ENCODE peak calls at places on chromosomes 13 and 19, in six cellular contexts. M is Peyer's patch, U is transverse colon, X is stomach, C is gastrocnemius medialis, V is suprapubic skin. T is an unnamed sample.

GRCh38 chr19:35869327-35870123 is 1.2 kb downstream of the APLP1 start:
- DNase-seq in M (peak), U (peak), X (peak), C (no peak), V (no peak), T (peak)

GRCh38 chr13:45411631-45412030 is 6.5 kb downstream of the SLC25A30 start:
- DNase-seq in M (no peak), U (no peak), X (no peak), C (no peak), V (no peak), T (no peak)

GRCh38 chr13:28659611-28659970 is 661 bp downstream of the POMP start:
- DNase-seq in M (no peak), U (no peak), X (no peak), C (no peak), V (no peak), T (no peak)

GRCh38 chr19:34985249-34986022 is 14.7 kb upstream of the GRAMD1A start:
- DNase-seq in M (peak), U (no peak), X (peak), C (peak), V (no peak), T (peak)

GRCh38 chr13:29162638-29163037 is 342.5 kb downstream of the MTUS2 start:
- DNase-seq in M (no peak), U (no peak), X (no peak), C (no peak), V (no peak), T (no peak)

GRCh38 chr13:51643882-51644281 is 59.6 kb downstream of the WDFY2 start:
- DNase-seq in M (no peak), U (no peak), X (no peak), C (no peak), V (no peak), T (no peak)

GRCh38 chr13:111005364-111005763 is 90.5 kb upstream of the ANKRD10 start:
- DNase-seq in M (no peak), U (no peak), X (no peak), C (no peak), V (no peak), T (no peak)

GRCh38 chr19:46718934-46719551 is 2.1 kb upstream of the PRKD2 start:
- DNase-seq in M (peak), U (no peak), X (no peak), C (no peak), V (no peak), T (no peak)

GRCh38 chr19:37845932-37846331 is 60.5 kb downstream of the WDR87 start:
- DNase-seq in M (no peak), U (no peak), X (no peak), C (no peak), V (no peak), T (no peak)

GRCh38 chr13:24672141-24673132 is 7.8 kb upstream of the ATP12A start:
- DNase-seq in M (no peak), U (no peak), X (no peak), C (no peak), V (no peak), T (no peak)

GRCh38 chr13:103539265-103539664 is 473.0 kb upstream of the SLC10A2 start:
- DNase-seq in M (no peak), U (no peak), X (no peak), C (no peak), V (no peak), T (peak)

GRCh38 chr13:66969291-66969690 is 260.8 kb downstream of the PCDH9 start:
- DNase-seq in M (no peak), U (no peak), X (no peak), C (no peak), V (no peak), T (no peak)

GRCh38 chr13:38902551-38902950 is 88.1 kb downstream of the STOML3 start:
- DNase-seq in M (no peak), U (no peak), X (no peak), C (no peak), V (no peak), T (no peak)

GRCh38 chr13:53023246-53023645 is 5.4 kb upstream of the OLFM4 start:
- DNase-seq in M (no peak), U (no peak), X (no peak), C (no peak), V (no peak), T (no peak)

GRCh38 chr19:39533003-39533512 is 406 bp upstream of the EID2B start:
- DNase-seq in M (no peak), U (no peak), X (no peak), C (no peak), V (no peak), T (no peak)

GRCh38 chr13:21326155-21327030 is 132.7 kb downstream of the ZDHHC20 start:
- DNase-seq in M (peak), U (peak), X (peak), C (no peak), V (no peak), T (no peak)

GRCh38 chr13:21458816-21459701 is at the start of gene ZDHHC20:
- DNase-seq in M (peak), U (peak), X (peak), C (peak), V (peak), T (peak)

GRCh38 chr13:91358384-91358776 is 10.9 kb downstream of the MIR17HG start:
- DNase-seq in M (no peak), U (no peak), X (peak), C (no peak), V (no peak), T (no peak)

GRCh38 chr13:111202745-111203144 is 87.6 kb downstream of the ARHGEF7 start:
- DNase-seq in M (peak), U (no peak), X (no peak), C (no peak), V (no peak), T (peak)

GRCh38 chr19:4575978-4576933 is 16.8 kb upstream of the SEMA6B start:
- DNase-seq in M (peak), U (peak), X (peak), C (peak), V (no peak), T (peak)

GRCh38 chr13:33326246-33326645 is 40.7 kb upstream of the STARD13 start:
- DNase-seq in M (no peak), U (no peak), X (no peak), C (no peak), V (no peak), T (no peak)

GRCh38 chr19:33392341-33393285 is 19.1 kb downstream of the CEBPG start:
- DNase-seq in M (no peak), U (peak), X (peak), C (no peak), V (no peak), T (no peak)

GRCh38 chr13:21336609-21337008 is 122.5 kb downstream of the ZDHHC20 start:
- DNase-seq in M (no peak), U (no peak), X (no peak), C (no peak), V (no peak), T (no peak)

GRCh38 chr19:35027851-35028599 is 2.2 kb upstream of the SCN1B start:
- DNase-seq in M (no peak), U (no peak), X (no peak), C (peak), V (no peak), T (no peak)

GRCh38 chr19:48511800-48512503 is at the start of gene LMTK3:
- DNase-seq in M (peak), U (peak), X (no peak), C (no peak), V (no peak), T (no peak)

GRCh38 chr19:18989316-18989715 is 44.0 kb downstream of the SUGP2 start:
- DNase-seq in M (no peak), U (no peak), X (no peak), C (no peak), V (no peak), T (no peak)

GRCh38 chr19:18991468-18991867 is 41.8 kb downstream of the SUGP2 start:
- DNase-seq in M (no peak), U (no peak), X (no peak), C (no peak), V (no peak), T (no peak)

GRCh38 chr19:18991050-18991449 is 42.3 kb downstream of the SUGP2 start:
- DNase-seq in M (no peak), U (no peak), X (no peak), C (no peak), V (no peak), T (no peak)

GRCh38 chr19:18992696-18993095 is 40.6 kb downstream of the SUGP2 start:
- DNase-seq in M (no peak), U (no peak), X (no peak), C (no peak), V (no peak), T (no peak)

DNA sequence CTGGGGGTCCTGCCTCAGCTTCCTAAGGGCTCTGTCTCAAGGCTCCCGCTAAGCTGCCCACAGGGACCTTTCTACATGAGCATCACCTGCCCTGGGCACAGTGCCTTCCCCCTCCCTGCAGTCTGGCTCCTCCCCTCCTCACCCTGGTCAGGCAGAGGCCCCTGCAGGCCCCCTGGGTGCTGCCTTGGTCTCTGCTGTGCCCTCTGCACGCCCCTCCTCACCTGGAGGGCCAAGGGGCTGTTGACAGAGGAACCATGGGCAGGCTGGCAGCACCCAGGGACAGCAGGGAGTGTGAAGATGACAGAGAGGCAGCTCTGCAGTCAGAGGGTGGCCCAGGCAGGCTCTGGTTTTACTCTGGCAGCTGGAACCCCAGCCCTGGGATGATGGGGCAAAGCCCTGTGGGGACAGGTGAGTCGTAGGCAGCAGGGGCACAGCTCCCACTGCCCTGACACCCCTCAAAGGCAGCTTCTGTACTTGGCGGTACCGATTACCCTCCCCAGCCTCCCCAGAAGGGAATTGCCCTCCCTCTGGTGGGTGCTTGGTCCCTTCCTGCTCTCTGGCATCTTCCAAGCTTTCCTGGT is 43.1 kb downstream of the SUGP2 start:
- DNase-seq in M (no peak), U (no peak), X (no peak), C (no peak), V (no peak), T (no peak)
- TF ChIP-seq POLR2A in M (no peak), U (no peak), X (no peak), C (no peak), V (no peak), T (no peak)

GRCh38 chr13:112980441-112980840 is 11.4 kb downstream of the MCF2L start:
- DNase-seq in M (no peak), U (no peak), X (no peak), C (no peak), V (no peak), T (no peak)
- H3K4me3 ChIP-seq in M (no peak), U (no peak), X (peak), C (peak), V (peak), T (peak)

GRCh38 chr19:41527079-41527478 is 48.9 kb upstream of the CEACAM21 start:
- DNase-seq in M (no peak), U (no peak), X (no peak), C (no peak), V (no peak), T (no peak)

GRCh38 chr19:41518141-41518540 is 57.8 kb upstream of the CEACAM21 start:
- DNase-seq in M (no peak), U (no peak), X (no peak), C (no peak), V (no peak), T (no peak)

DNA sequence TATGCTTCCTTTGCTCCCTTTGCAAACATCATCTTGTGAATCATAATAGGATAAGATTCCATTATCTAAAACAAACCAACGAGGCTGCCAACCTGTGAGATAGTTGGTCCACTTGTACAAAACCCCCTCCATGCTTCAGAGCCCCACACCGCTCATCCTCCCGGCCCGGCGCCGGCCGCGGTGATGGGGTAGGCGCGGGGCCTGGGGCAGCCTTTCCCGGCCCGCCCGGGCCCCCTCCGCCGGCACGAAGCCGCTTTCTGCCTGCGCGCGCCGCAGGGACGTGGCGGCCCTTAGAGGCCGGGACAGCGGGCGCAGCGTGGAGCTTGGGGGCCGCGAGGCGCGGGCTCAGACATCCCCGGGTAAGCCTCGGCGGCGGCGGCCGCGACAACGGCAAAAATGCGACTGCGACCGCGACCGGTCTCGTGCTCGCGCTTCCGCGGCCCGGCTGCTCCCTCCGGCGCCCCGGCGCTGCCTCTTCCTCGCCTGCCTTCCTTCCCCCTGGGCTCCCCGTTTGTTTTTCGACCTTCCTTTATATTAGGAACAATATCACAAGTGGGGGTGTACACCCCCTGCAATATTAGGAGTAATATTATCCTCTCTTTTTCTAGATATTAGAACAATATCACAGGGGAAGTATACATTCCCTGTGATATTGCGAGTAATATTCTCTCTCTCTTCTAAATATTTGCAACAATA is 54.0 kb upstream of the CEACAM21 start:
- DNase-seq in M (no peak), U (no peak), X (no peak), C (no peak), V (no peak), T (peak)
- TF ChIP-seq POLR2A in M (no peak), U (no peak), X (no peak), C (no peak), V (no peak), T (no peak)

GRCh38 chr19:43564800-43565199 is 10.5 kb downstream of the XRCC1 start:
- DNase-seq in M (no peak), U (no peak), X (no peak), C (no peak), V (no peak), T (no peak)

GRCh38 chr19:43563816-43564215 is 11.5 kb downstream of the XRCC1 start:
- DNase-seq in M (no peak), U (no peak), X (no peak), C (no peak), V (no peak), T (no peak)

GRCh38 chr19:43562211-43562697 is 13.1 kb downstream of the XRCC1 start:
- DNase-seq in M (no peak), U (no peak), X (no peak), C (no peak), V (no peak), T (no peak)

GRCh38 chr19:43561144-43561970 is 14.0 kb downstream of the XRCC1 start:
- DNase-seq in M (no peak), U (no peak), X (no peak), C (no peak), V (no peak), T (no peak)

DNA sequence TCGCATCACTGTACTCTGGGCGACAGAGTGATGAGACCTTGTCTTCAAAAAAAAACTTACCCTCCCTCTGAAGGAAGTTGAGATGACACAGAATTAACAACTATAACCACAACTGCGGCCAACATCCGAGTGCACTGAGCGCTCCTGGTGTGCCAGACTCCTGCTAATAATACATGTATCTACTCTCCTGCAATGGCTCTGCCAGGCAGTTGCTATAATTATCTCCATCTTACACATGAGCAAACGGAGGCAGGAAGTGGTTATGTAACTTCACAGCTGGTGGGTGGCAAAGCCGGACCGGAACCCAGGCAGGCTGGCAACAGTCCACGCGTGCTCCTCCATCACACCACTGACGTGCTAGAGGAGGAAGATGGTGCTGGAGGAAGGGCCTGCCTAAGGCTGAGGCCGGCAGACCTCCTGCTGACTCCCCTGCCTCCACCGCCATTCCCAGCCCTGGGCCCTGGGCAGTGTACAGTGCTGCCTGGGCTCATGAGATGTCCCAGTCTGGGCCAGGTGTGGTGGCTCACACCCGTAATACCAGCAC is 12.6 kb downstream of the XRCC1 start:
- DNase-seq in M (peak), U (peak), X (peak), C (peak), V (no peak), T (peak)
- H3K4me3 ChIP-seq in M (peak), U (no peak), X (no peak), C (no peak), V (no peak), T (no peak)

GRCh38 chr19:15680923-15681322 is 8.0 kb downstream of the CYP4F12 start:
- DNase-seq in M (no peak), U (no peak), X (no peak), C (no peak), V (no peak), T (no peak)

GRCh38 chr19:15679089-15679488 is 6.2 kb downstream of the CYP4F12 start:
- DNase-seq in M (no peak), U (no peak), X (no peak), C (no peak), V (no peak), T (no peak)

GRCh38 chr19:15684828-15685227 is 11.9 kb downstream of the CYP4F12 start:
- DNase-seq in M (no peak), U (no peak), X (no peak), C (no peak), V (no peak), T (no peak)

GRCh38 chr19:15680478-15680877 is 7.6 kb downstream of the CYP4F12 start:
- DNase-seq in M (no peak), U (no peak), X (no peak), C (no peak), V (no peak), T (no peak)

DNA sequence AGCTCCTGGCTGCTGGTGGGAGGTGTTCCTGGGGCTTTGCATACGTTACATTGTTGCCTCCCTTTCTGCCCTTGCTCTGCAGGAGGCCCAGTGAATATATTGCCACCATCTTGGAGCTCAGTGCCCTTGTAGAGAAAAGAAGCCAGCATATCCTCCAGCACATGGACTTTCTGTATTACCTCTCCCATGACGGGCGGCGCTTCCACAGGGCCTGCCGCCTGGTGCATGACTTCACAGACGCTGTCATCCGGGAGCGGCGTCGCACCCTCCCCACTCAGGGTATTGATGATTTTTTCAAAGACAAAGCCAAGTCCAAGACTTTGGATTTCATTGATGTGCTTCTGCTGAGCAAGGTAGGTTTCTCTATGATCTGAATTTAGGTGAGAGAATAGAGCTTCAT is 10.5 kb downstream of the CYP4F12 start:
- DNase-seq in M (no peak), U (no peak), X (no peak), C (no peak), V (no peak), T (no peak)
- TF ChIP-seq POLR2A in M (no peak), U (no peak), X (no peak), C (no peak), V (no peak), T (no peak)